ENCODE peak calls at places on chromosomes 4 and X, in four cellular contexts. W is breast epithelium, S is left lung, J is Peyer's patch. R is an unnamed sample. For H3K27me3, the result is how much of the 10 kb centered on the place peaks cover.

GRCh38 chrX:13430136-13430827 is 110.4 kb upstream of the ATXN3L start:
- DNase-seq in S (no peak), W (no peak), J (no peak), R (no peak)

GRCh38 chr4:58081356-58081755 is 971.2 kb upstream of the IGFBP7 start:
- DNase-seq in S (no peak), J (no peak), W (no peak), R (no peak)

GRCh38 chr4:68372588-68372987 is 22.7 kb upstream of the YTHDC1 start:
- DNase-seq in J (no peak), S (no peak), W (no peak), R (no peak)

GRCh38 chrX:101682723-101683122 is 23.1 kb upstream of the ARMCX2 start:
- DNase-seq in S (no peak), J (no peak), W (no peak), R (no peak)

GRCh38 chrX:48505481-48505880 is 3.3 kb upstream of the PORCN start:
- DNase-seq in W (no peak), J (no peak), S (no peak), R (no peak)

GRCh38 chrX:100673397-100673953 is 29.5 kb downstream of the SRPX2 start:
- DNase-seq in J (no peak), S (no peak), W (no peak), R (no peak)

GRCh38 chr4:82358773-82359324 is 14.9 kb downstream of the HNRNPD start:
- DNase-seq in S (no peak), J (no peak), W (no peak), R (no peak)

GRCh38 chr4:155207534-155208257 is 740 bp upstream of the NPY2R start:
- DNase-seq in S (peak), W (no peak), J (no peak), R (peak)

GRCh38 chrX:39721570-39722279 is 376.0 kb downstream of the BCOR start:
- DNase-seq in W (no peak), J (no peak), S (no peak), R (no peak)

GRCh38 chr4:37243061-37243460 is 1.5 kb upstream of the NWD2 start:
- DNase-seq in W (no peak), J (no peak), S (no peak), R (no peak)

DNA sequence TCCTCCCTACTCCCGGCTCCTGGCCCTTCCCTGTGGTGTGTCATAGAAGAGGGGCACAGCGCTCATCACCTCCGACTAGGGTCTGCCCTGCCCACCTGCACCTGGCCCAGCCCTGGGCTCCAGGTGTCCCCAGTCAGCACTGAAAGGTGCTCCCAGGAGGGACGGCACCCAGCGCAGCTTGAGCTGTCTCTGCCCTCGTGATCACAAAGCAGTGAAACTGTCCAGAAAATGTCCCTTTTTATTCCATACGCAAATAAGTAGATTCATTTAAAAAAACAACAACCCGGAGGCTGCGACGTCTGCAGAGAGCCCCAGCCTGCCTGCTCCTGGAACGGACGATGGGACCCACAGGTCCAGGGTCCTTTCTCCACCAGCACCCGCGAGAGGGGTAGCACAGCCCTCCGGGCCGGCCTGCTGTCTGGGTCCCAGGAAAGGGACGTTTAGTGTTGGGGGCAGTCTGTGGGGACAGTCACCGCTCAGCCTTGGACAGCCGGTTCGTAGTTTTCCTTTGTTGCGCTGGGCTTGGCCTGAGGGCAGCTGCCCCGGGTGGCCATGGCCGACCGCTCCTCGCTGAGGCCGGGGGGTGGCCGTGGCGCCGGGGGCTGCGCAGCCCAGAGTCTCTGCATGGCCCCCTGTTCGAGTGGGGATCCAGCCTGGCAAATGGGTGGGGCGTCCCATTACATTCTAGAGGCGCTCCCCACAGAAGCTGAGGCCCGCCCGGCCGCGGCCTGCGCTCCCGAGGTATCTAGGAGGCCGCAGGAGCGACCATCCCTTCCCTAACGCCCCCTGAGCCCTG is 4.6 kb downstream of the HMX1 start:
- DNase-seq in W (no peak), S (peak), J (no peak), R (no peak)
- H3K27me3 ChIP-seq in W (under half), S (half or more), J (under half), R (under half)

GRCh38 chrX:79169484-79169883 is 25.0 kb downstream of the GPR174 start:
- DNase-seq in J (no peak), S (no peak), W (no peak), R (no peak)
- H3K27me3 ChIP-seq in J (under half), S (under half), W (under half), R (under half)

GRCh38 chr4:84496356-84497219 is 2.5 kb downstream of the NKX6-1 start:
- DNase-seq in S (peak), W (no peak), J (no peak), R (no peak)

GRCh38 chr4:84493092-84493850 is 5.8 kb downstream of the NKX6-1 start:
- DNase-seq in S (peak), J (no peak), W (no peak), R (no peak)

GRCh38 chr4:84495448-84496221 is 3.5 kb downstream of the NKX6-1 start:
- DNase-seq in J (no peak), W (no peak), S (no peak), R (no peak)

GRCh38 chr4:84492737-84493091 is 6.4 kb downstream of the NKX6-1 start:
- DNase-seq in S (peak), J (no peak), W (no peak), R (no peak)

GRCh38 chr4:84494518-84494917 is 4.6 kb downstream of the NKX6-1 start:
- DNase-seq in S (no peak), W (no peak), J (no peak), R (no peak)
- H3K27me3 ChIP-seq in S (half or more), W (under half), J (half or more), R (under half)

GRCh38 chrX:153303276-153304262 is 18.0 kb downstream of the PNMA6F start:
- DNase-seq in W (no peak), S (no peak), J (no peak), R (no peak)
- H3K27me3 ChIP-seq in W (under half), S (under half), J (under half), R (under half)

GRCh38 chrX:25011589-25012432 is 4.0 kb downstream of the ARX start:
- DNase-seq in W (no peak), J (no peak), S (no peak), R (no peak)

GRCh38 chrX:25009407-25009806 is 6.4 kb downstream of the ARX start:
- DNase-seq in J (no peak), W (no peak), S (no peak), R (no peak)

GRCh38 chrX:25012793-25013592 is 2.8 kb downstream of the ARX start:
- DNase-seq in S (no peak), W (no peak), J (no peak), R (peak)

GRCh38 chrX:25012433-25012735 is 3.4 kb downstream of the ARX start:
- DNase-seq in S (no peak), W (no peak), J (no peak), R (no peak)

GRCh38 chrX:25010784-25011588 is 4.8 kb downstream of the ARX start:
- DNase-seq in W (no peak), S (no peak), J (no peak), R (no peak)
- H3K27me3 ChIP-seq in W (under half), S (half or more), J (under half), R (under half)

DNA sequence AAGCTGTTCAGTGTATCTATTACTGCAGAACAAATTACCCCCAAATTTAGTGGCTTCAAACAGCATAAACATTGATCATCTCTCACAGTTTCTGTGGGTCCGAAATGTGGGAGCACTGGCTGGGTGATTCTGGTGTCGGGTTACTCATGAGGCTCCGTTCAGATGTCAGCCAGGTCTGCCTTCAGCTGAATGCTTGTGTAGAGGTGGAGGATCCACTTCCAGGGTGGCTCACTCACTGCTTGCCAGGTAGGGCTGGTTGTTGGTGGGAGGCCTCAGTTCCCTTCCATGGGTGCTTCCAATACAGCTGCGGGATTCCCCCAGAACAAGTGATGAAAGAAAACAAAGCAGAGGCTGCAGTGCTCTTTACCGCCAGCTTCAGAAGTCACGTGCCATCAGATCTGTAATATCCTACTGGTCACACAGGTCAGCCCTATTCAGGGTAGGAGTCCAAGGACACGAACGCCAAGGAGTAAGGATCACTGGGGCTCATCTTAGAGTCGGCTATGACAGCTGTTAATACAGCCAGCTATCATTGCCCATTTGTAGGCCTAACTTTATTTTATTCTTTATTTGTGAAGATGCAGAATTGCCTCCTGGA is 1.1 kb upstream of the SMIM43 start:
- DNase-seq in S (no peak), W (no peak), J (no peak), R (no peak)
- H3K27me3 ChIP-seq in S (under half), W (under half), J (under half), R (under half)

GRCh38 chr4:89285735-89286134 is 21.9 kb downstream of the GPRIN3 start:
- DNase-seq in S (no peak), W (no peak), J (no peak), R (no peak)

GRCh38 chr4:89290727-89291126 is 16.9 kb downstream of the GPRIN3 start:
- DNase-seq in S (no peak), J (no peak), W (no peak), R (no peak)

GRCh38 chr4:89287945-89288344 is 19.7 kb downstream of the GPRIN3 start:
- DNase-seq in J (no peak), W (no peak), S (no peak), R (no peak)

GRCh38 chr4:89289312-89289711 is 18.3 kb downstream of the GPRIN3 start:
- DNase-seq in W (no peak), J (no peak), S (no peak), R (no peak)

DNA sequence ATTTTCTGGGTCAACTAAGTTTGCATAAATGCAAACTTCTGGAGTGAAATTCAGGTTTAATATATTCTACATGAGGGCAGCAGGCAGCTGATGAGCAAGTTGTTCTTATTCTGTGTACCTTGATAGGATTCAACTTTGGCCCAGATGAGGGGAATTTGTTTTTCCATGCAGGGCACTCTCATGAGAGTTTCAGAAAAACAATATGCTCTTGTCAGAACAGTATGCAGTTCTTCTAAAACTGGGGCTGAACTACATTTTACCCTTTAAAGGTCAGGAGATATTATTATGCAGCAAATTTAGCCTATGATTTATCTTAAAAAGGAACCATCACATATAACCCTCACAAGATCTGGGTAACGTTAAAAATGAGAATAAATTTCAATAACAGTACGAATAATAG is 19.2 kb downstream of the GPRIN3 start:
- DNase-seq in W (no peak), S (no peak), J (no peak), R (no peak)
- H3K27me3 ChIP-seq in W (under half), S (under half), J (under half), R (under half)

DNA sequence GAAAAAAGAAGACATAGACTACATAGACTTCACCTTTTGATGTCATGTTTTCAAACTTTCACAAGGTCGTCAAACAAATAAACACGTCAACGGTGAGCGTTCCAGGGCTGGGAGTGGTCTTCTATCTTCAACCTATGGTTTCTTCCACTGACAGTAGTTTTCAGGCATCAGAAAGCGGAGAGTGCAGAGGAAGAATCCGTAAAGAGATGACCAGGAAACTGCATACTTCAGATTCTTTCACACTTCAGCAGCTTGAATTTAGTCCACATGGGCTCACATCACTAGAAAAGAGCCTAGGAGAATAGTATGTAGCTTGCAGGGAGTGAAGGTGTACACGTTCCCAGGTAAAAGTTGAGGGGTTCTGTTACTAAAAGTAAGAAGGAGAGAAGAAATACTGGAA is 58.5 kb downstream of the NPY1R start:
- DNase-seq in J (no peak), S (no peak), W (no peak), R (no peak)
- H3K27me3 ChIP-seq in J (under half), S (under half), W (under half), R (under half)

R was measured in GM06990.